ENCODE peak calls at places on chromosomes 3 and 15, in four cellular contexts. E is IMR-90, S is A549, C is upper lobe of left lung. K is an unnamed sample.

GRCh38 chr3:10213156-10213792 is 35.0 kb upstream of the TATDN2 start:
- DNase-seq in E (peak; percentile 81), S (no peak), C (no peak), K (no peak)

GRCh38 chr3:197424674-197425484 is 126.5 kb upstream of the DLG1 start:
- DNase-seq in E (no peak), S (no peak), C (no peak), K (no peak)

GRCh38 chr15:92205255-92205739 is 188.4 kb upstream of the ST8SIA2 start:
- DNase-seq in E (no peak), S (peak; percentile 8), C (no peak), K (no peak)

GRCh38 chr3:71690222-71690821 is 34.9 kb downstream of the EIF4E3 start:
- DNase-seq in E (peak; percentile 76), S (no peak), C (no peak), K (no peak)

GRCh38 chr15:68606332-68606731 is 27.5 kb downstream of the CORO2B start:
- DNase-seq in E (peak; percentile 63), S (no peak), C (no peak), K (no peak)

GRCh38 chr15:81265944-81266775 is 57.8 kb downstream of the STARD5 start:
- DNase-seq in E (peak; percentile 80), S (peak; percentile 82), C (peak; percentile 85), K (peak; percentile 31)

GRCh38 chr3:176964656-176965055 is 232.6 kb downstream of the TBL1XR1 start:
- DNase-seq in E (no peak), S (no peak), C (no peak), K (no peak)

GRCh38 chr3:68057637-68058320 is 403.4 kb upstream of the SUCLG2 start:
- DNase-seq in E (no peak), S (no peak), C (no peak), K (no peak)

GRCh38 chr15:79615754-79616153 is 183.6 kb downstream of the MINAR1 start:
- DNase-seq in E (no peak), S (no peak), C (no peak), K (no peak)

GRCh38 chr3:138846350-138846756 is 11.6 kb upstream of the PIK3CB start:
- DNase-seq in E (no peak), S (no peak), C (peak; percentile 26), K (no peak)

GRCh38 chr15:90561344-90562244 is 31.9 kb downstream of the CRTC3 start:
- DNase-seq in E (peak; percentile 81), S (no peak), C (no peak), K (no peak)

GRCh38 chr15:50979041-50979440 is 70.6 kb downstream of the AP4E1 start:
- DNase-seq in E (no peak), S (no peak), C (no peak), K (no peak)
- TF ChIP-seq POLR2A in E (no peak), S (no peak), C (no peak), K (no peak)

GRCh38 chr15:58331903-58332675 is 99.7 kb upstream of the LIPC start:
- DNase-seq in E (peak; percentile 100), S (peak; percentile 100), C (peak; percentile 94), K (peak; percentile 40)
- TF ChIP-seq POLR2A in E (no peak), S (peak; percentile 28), C (no peak), K (no peak)

DNA sequence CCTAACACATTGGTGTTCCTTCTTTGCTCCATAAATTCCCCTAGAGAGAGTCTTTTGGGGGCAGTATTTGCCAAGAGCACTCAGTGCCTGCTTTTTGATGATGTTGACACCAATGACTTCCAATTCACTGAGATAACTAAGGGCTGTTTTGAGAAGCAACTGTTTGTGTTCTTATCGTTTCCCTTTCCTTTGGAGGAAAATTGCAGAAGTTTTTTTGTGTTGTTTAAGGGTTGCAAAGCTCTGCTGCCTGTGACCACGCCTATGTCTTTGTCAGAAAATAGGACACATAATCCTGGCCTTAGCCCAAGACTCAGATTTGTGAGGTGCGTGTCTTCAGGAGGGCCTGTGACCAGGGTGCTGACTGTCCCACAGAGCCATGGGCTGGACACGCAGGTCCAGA is 99.6 kb downstream of the FAM43A start:
- DNase-seq in E (no peak), S (no peak), C (no peak), K (no peak)
- TF ChIP-seq POLR2A in E (no peak), S (no peak), C (no peak), K (no peak)

DNA sequence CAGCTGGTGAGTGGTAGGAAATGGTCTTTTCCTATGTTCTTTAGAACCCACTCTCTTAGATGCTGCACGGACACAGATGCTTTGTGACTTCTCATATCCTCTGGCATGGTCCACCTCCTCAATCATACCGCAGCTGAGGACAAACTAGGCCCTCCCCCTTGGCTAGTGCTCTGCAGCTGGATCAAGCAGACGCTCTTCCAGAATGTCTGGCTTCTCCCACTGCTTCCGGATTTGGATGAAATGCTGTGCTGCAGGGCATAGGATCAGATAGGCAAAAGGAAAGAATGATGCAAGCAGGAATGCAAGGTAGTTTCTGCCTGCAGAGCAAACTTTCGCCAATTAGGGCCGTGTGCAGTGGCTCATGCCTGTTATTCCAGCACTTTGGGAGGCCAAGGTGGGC is 75.7 kb upstream of the SLC4A7 start:
- DNase-seq in E (peak; percentile 88), S (no peak), C (no peak), K (no peak)
- TF ChIP-seq POLR2A in E (no peak), S (no peak), C (no peak), K (no peak)

GRCh38 chr3:50249459-50249858 is 13.5 kb downstream of the GNAI2 start:
- DNase-seq in E (no peak), S (no peak), C (no peak), K (no peak)

GRCh38 chr3:50245831-50246516 is 10.0 kb downstream of the GNAI2 start:
- DNase-seq in E (peak; percentile 78), S (peak; percentile 78), C (peak; percentile 93), K (peak; percentile 58)

GRCh38 chr3:50245251-50245745 is 9.3 kb downstream of the GNAI2 start:
- DNase-seq in E (no peak), S (no peak), C (no peak), K (no peak)

GRCh38 chr3:50248387-50248786 is 12.4 kb downstream of the GNAI2 start:
- DNase-seq in E (no peak), S (no peak), C (peak; percentile 74), K (no peak)

DNA sequence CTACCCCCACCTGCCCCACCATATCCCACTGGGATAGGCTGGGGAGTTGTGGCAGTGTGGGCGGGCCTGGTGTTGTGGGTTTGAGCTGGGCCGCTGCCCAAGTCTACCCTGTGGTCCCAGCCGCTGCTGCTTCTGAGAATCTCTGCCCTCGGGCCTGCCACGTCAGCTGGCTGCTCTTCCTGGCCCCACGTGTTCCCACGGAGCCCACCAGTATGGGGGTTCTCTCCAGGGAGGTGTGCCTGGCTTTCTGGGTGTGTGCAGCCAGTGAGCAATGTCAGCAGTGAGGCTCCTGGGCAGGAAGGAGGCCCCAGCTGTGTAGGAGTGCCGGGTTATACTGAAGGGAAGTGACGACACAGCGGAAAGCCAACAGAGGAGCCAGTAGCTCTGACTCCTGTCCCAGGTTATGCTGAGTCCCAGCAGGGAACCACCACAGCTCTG is 10.5 kb downstream of the GNAI2 start:
- DNase-seq in E (peak; percentile 92), S (peak; percentile 78), C (peak; percentile 60), K (peak; percentile 80)
- TF ChIP-seq POLR2A in E (no peak), S (no peak), C (no peak), K (peak; percentile 43)

DNA sequence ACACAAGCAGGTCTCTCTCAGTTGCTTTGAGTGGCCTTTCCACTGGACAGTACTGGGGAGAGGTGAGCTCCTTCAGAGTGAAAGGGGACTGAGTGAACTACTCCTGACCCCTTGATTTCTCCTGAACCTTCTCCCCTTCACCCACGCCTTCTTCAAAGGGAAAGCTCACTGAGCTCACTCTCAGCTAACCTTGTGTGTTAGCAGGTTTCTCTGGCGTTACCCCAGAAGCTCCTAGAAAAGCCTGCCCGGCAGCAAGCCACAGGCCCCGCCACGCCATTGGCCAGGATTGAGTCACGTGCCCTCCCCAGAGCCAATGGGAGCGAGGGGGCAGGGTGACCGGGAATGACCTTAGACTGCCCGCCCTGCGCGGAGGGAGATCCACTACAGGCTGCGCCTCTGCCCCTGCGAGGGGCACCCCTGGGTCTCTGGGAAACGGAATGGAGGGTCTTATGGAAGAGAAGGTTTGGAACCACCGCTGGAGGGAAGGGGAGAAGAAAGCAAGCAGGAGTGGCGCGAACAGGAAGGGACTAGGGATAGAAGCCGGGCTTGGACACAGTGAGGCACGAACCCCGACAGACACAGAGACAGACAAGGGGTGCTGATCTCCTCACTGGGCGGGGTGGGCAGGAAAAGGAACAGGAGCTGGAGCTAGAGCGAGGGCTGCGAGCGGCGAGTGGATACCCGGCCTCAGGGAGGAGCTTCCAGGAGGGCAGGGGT is 17.4 kb upstream of the CLK3 start:
- DNase-seq in E (peak; percentile 81), S (peak; percentile 75), C (peak; percentile 95), K (no peak)
- TF ChIP-seq POLR2A in E (no peak), S (peak; percentile 93), C (no peak), K (no peak)

K was measured in H54.